ENCODE peak calls at places on chromosome 12, in five cellular contexts. Q is OCI-LY7, R is Kasumi-1, A is fibroblast of the conjunctiva, L is CD14-positive monocyte. U is an unnamed sample.

GRCh38 chr12:42729532-42729895 is 140.0 kb upstream of the PRICKLE1 start:
- DNase-seq in Q (no peak), R (no peak), A (no peak), L (no peak), U (no peak)

GRCh38 chr12:110252716-110253115 is 28.3 kb upstream of the ATP2A2 start:
- DNase-seq in Q (no peak), R (no peak), A (no peak), L (no peak), U (no peak)

GRCh38 chr12:45310627-45310968 is 94.7 kb downstream of the ANO6 start:
- DNase-seq in Q (no peak), R (no peak), A (no peak), L (no peak), U (no peak)

GRCh38 chr12:131105736-131106356 is 152.1 kb downstream of the ADGRD1 start:
- DNase-seq in Q (no peak), R (no peak), A (no peak), L (peak), U (no peak)

GRCh38 chr12:69500631-69501030 is 30.4 kb downstream of the FRS2 start:
- DNase-seq in Q (no peak), R (no peak), A (no peak), L (no peak), U (no peak)

GRCh38 chr12:124438415-124439056 is 128.9 kb downstream of the NCOR2 start:
- DNase-seq in Q (peak), R (no peak), A (no peak), L (no peak), U (no peak)

GRCh38 chr12:9649532-9649940 is 20.0 kb upstream of the CLEC2D start:
- DNase-seq in Q (peak), R (no peak), A (no peak), L (no peak), U (no peak)

GRCh38 chr12:117069126-117069788 is 30.0 kb downstream of the TESC start:
- DNase-seq in Q (no peak), R (no peak), A (no peak), L (peak), U (no peak)

GRCh38 chr12:12403264-12404248 is 46.7 kb downstream of the BORCS5 start:
- DNase-seq in Q (no peak), R (peak), A (no peak), L (no peak), U (no peak)

U was measured in GM04504.